ENCODE peak calls at places on chromosomes 11 and 22, in seven cellular contexts. M, A, P, Z, F, R and H are unnamed samples.

GRCh38 chr11:11841121-11841604 is 609 bp upstream of the USP47 start:
- DNase-seq in M (peak), A (peak), P (peak), Z (peak), F (peak), R (peak), H (peak)

GRCh38 chr11:9851366-9851765 is 187.5 kb downstream of the SWAP70 start:
- DNase-seq in M (peak), A (no peak), P (no peak), Z (no peak), F (no peak), R (peak), H (no peak)

GRCh38 chr11:131572423-131572822 is 202.0 kb downstream of the NTM start:
- DNase-seq in M (no peak), A (no peak), P (no peak), Z (no peak), F (no peak), R (no peak), H (no peak)

GRCh38 chr11:22304337-22304961 is 33.7 kb upstream of the SLC17A6 start:
- DNase-seq in M (peak), A (no peak), P (no peak), Z (no peak), F (peak), R (peak), H (no peak)

GRCh38 chr22:35470903-35471321 is 69.7 kb upstream of the RASD2 start:
- DNase-seq in M (no peak), A (no peak), P (no peak), Z (no peak), F (peak), R (no peak), H (no peak)

GRCh38 chr22:46977656-46978343 is 215.3 kb downstream of the TBC1D22A start:
- DNase-seq in M (no peak), A (no peak), P (no peak), Z (no peak), F (no peak), R (no peak), H (no peak)

GRCh38 chr11:47220401-47220821 is 5.6 kb downstream of the DDB2 start:
- DNase-seq in M (peak), A (no peak), P (no peak), Z (no peak), F (no peak), R (peak), H (no peak)

GRCh38 chr11:55942785-55943392 is 6.7 kb upstream of the OR5I1 start:
- DNase-seq in M (peak), A (no peak), P (no peak), Z (no peak), F (peak), R (peak), H (no peak)

GRCh38 chr11:64127267-64128072 is 38.4 kb downstream of the MACROD1 start:
- DNase-seq in M (no peak), A (no peak), P (no peak), Z (no peak), F (no peak), R (no peak), H (no peak)

GRCh38 chr22:45006101-45006872 is 3.5 kb downstream of the PHF21B start:
- DNase-seq in M (no peak), A (no peak), P (no peak), Z (no peak), F (no peak), R (no peak), H (no peak)

GRCh38 chr11:12979928-12980689 is 29.0 kb upstream of the RASSF10 start:
- DNase-seq in M (no peak), A (no peak), P (no peak), Z (no peak), F (no peak), R (no peak), H (no peak)

GRCh38 chr22:37044634-37045625 is 6.6 kb upstream of the KCTD17 start:
- DNase-seq in M (no peak), A (no peak), P (peak), Z (no peak), F (no peak), R (no peak), H (no peak)

GRCh38 chr22:22536515-22536914 is 16.4 kb upstream of the ZNF280A start:
- DNase-seq in M (no peak), A (no peak), P (no peak), Z (no peak), F (no peak), R (no peak), H (no peak)

GRCh38 chr22:33539902-33540751 is 380.1 kb downstream of the LARGE1 start:
- DNase-seq in M (peak), A (peak), P (peak), Z (no peak), F (peak), R (peak), H (peak)

GRCh38 chr11:87473174-87473573 is 435.4 kb downstream of the TMEM135 start:
- DNase-seq in M (peak), A (no peak), P (no peak), Z (no peak), F (no peak), R (peak), H (peak)

GRCh38 chr11:79026803-79027445 is 413.9 kb downstream of the TENM4 start:
- DNase-seq in M (peak), A (no peak), P (no peak), Z (no peak), F (no peak), R (no peak), H (no peak)

GRCh38 chr11:120340529-120340928 is 4.3 kb downstream of the ARHGEF12 start:
- DNase-seq in M (no peak), A (no peak), P (no peak), Z (no peak), F (no peak), R (no peak), H (no peak)

GRCh38 chr11:12854297-12854661 is 154.8 kb upstream of the RASSF10 start:
- DNase-seq in M (no peak), A (no peak), P (no peak), Z (no peak), F (no peak), R (no peak), H (no peak)

GRCh38 chr11:85438328-85438727 is 188.8 kb downstream of the DLG2 start:
- DNase-seq in M (no peak), A (no peak), P (no peak), Z (no peak), F (no peak), R (no peak), H (no peak)

GRCh38 chr11:45313211-45313865 is 27.2 kb upstream of the SYT13 start:
- DNase-seq in M (no peak), A (no peak), P (no peak), Z (no peak), F (no peak), R (no peak), H (no peak)

GRCh38 chr11:77449784-77450183 is 24.1 kb downstream of the PAK1 start:
- DNase-seq in M (no peak), A (no peak), P (no peak), Z (no peak), F (no peak), R (no peak), H (no peak)

GRCh38 chr22:26169312-26170111 is at the start of gene SEZ6L:
- DNase-seq in M (no peak), A (no peak), P (peak), Z (no peak), F (no peak), R (peak), H (peak)

GRCh38 chr11:1827931-1828330 is 6.9 kb upstream of the SYT8 start:
- DNase-seq in M (no peak), A (no peak), P (no peak), Z (no peak), F (no peak), R (no peak), H (no peak)

GRCh38 chr11:101202614-101203013 is 73.0 kb upstream of the PGR start:
- DNase-seq in M (no peak), A (no peak), P (no peak), Z (no peak), F (no peak), R (no peak), H (no peak)

GRCh38 chr22:47165338-47165931 is 403.0 kb downstream of the TBC1D22A start:
- DNase-seq in M (no peak), A (peak), P (peak), Z (no peak), F (no peak), R (no peak), H (no peak)